ENCODE peak calls at places on chromosomes 5 and 9, in five cellular contexts. D is HCT116, P is hepatocyte, Z is IMR-90, K is neuronal stem cell. I is an unnamed sample.

GRCh38 chr9:127555830-127556820 is 56.0 kb upstream of the STXBP1 start:
- DNase-seq in D (peak; percentile 80), P (peak; percentile 80), Z (peak; percentile 96), K (no peak), I (no peak)

GRCh38 chr5:92884464-92884863 is 696.6 kb downstream of the NR2F1-AS1 start:
- DNase-seq in D (no peak), P (no peak), Z (no peak), K (no peak), I (no peak)

GRCh38 chr5:159678800-159679392 is 237.4 kb upstream of the ADRA1B start:
- DNase-seq in D (no peak), P (no peak), Z (no peak), K (no peak), I (no peak)

GRCh38 chr9:36140086-36141084 is 3.9 kb downstream of the GLIPR2 start:
- DNase-seq in D (no peak), P (no peak), Z (no peak), K (no peak), I (no peak)

GRCh38 chr5:143471041-143471509 is 67.6 kb upstream of the NR3C1 start:
- DNase-seq in D (no peak), P (no peak), Z (peak; percentile 90), K (no peak), I (no peak)

GRCh38 chr9:89579741-89580395 is 24.9 kb upstream of the GADD45G start:
- DNase-seq in D (no peak), P (no peak), Z (no peak), K (no peak), I (no peak)

GRCh38 chr5:120388016-120388781 is 75.9 kb upstream of the PRR16 start:
- DNase-seq in D (no peak), P (no peak), Z (peak; percentile 95), K (no peak), I (no peak)

GRCh38 chr9:76116913-76117312 is 226.4 kb downstream of the PCSK5 start:
- DNase-seq in D (no peak), P (no peak), Z (no peak), K (no peak), I (no peak)

GRCh38 chr9:91428927-91429351 is 5.3 kb upstream of the NFIL3 start:
- DNase-seq in D (no peak), P (peak; percentile 18), Z (peak; percentile 86), K (no peak), I (no peak)

GRCh38 chr5:179432547-179432946 is 87.3 kb upstream of the ADAMTS2 start:
- DNase-seq in D (no peak), P (no peak), Z (no peak), K (no peak), I (no peak)

GRCh38 chr5:60649288-60649917 is 50.6 kb downstream of the DEPDC1B start:
- DNase-seq in D (peak; percentile 33), P (peak; percentile 62), Z (peak; percentile 51), K (no peak), I (peak; percentile 68)

GRCh38 chr9:38343552-38343951 is 49.0 kb upstream of the ALDH1B1 start:
- DNase-seq in D (no peak), P (no peak), Z (no peak), K (no peak), I (no peak)

GRCh38 chr9:110990481-110990880 is 47.8 kb downstream of the LPAR1 start:
- DNase-seq in D (no peak), P (no peak), Z (no peak), K (no peak), I (no peak)

GRCh38 chr5:16548115-16548514 is 68.7 kb downstream of the RETREG1 start:
- DNase-seq in D (no peak), P (no peak), Z (no peak), K (no peak), I (no peak)

GRCh38 chr5:36602711-36603321 is 3.6 kb upstream of the SLC1A3 start:
- DNase-seq in D (peak; percentile 10), P (no peak), Z (no peak), K (no peak), I (no peak)

DNA sequence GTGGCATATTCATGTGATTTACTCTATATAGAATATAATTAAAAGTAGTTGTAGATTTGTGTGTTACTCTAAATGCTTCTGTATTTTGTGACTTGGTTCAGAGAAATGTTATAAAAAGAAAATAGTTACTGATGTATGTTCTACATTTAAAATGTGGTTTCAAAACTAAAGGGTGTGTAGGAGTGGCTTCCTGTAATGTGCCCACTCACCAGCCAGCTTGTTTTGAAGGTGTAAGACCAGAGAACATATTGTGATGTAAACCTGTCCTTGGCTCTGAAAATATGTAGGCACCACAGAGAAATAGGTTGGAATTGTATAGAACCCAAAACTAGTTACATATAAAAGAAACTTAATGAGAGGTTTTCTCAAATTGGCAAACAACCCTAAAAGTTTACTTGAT is 51.2 kb upstream of the ARRDC3 start:
- DNase-seq in D (no peak), P (no peak), Z (no peak), K (no peak), I (no peak)
- H3K4me2 ChIP-seq in D (no peak overlapping the region), P (no peak overlapping the region), Z (no peak overlapping the region), K (no peak overlapping the region), I (no peak overlapping the region)

GRCh38 chr5:72776684-72777083 is 39.8 kb upstream of the TNPO1 start:
- DNase-seq in D (no peak), P (no peak), Z (no peak), K (no peak), I (no peak)
- H3K9me3 ChIP-seq in D (peaks cover 3% of the 10 kb centered on the region), P (peaks cover 14% of the 10 kb centered on the region), Z (peaks cover 6% of the 10 kb centered on the region), K (peaks cover 3% of the 10 kb centered on the region), I (peaks cover 16% of the 10 kb centered on the region)

GRCh38 chr9:83424831-83425230 is 113.4 kb downstream of the FRMD3 start:
- DNase-seq in D (no peak), P (no peak), Z (no peak), K (no peak), I (no peak)
- H3K4me2 ChIP-seq in D (no peak overlapping the region), P (peak overlapping the region; percentile 54), Z (no peak overlapping the region), K (no peak overlapping the region), I (no peak overlapping the region)

DNA sequence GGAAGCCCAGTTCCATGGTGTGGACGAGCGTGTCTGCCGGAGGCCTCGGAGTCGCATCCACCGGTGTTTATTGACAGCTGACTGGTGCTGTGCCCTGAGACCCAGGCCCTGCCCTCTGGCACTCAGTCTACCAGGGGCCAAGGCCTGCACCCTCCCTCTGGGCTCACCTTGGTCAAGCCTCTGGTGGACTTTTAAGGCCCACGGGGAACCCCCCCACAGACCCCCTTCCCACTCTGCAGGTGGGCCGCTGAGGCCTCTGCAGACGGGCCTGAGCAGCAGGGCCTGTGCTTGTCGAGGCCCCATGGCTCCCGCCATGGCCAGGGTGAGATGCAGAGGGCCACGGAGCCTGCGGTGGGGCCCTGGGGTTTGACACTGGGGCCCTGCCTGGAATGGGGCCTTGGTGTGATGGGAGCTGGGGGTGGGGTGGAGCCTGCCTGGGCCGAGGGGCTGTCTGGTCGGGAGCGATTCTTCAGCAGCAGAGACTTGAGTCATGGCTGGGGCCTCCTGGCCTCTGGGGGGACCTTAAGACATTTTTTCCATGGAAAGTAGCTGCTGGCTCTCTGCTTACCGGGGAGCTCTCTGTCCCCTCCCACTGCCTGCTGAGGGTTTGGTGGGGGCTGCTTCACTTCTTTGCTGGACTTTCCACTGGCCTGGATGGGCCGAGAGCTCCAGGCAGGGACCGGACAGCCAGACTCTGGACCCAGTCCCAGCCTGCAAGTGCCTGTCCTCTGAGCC is 132.0 kb downstream of the RXRA start:
- DNase-seq in D (no peak), P (peak; percentile 74), Z (peak; percentile 55), K (no peak), I (no peak)
- H3K9me3 ChIP-seq in D (no peaks in the 10 kb centered on the region), P (no peaks in the 10 kb centered on the region), Z (peaks cover 5% of the 10 kb centered on the region), K (no peaks in the 10 kb centered on the region), I (no peaks in the 10 kb centered on the region)

GRCh38 chr9:131738293-131738692 is 1.6 kb downstream of the RAPGEF1 start:
- DNase-seq in D (no peak), P (no peak), Z (no peak), K (no peak), I (peak; percentile 65)
- H3K4me2 ChIP-seq in D (peak overlapping the region; percentile 82), P (peak overlapping the region; percentile 98), Z (peak overlapping the region; percentile 7), K (no peak overlapping the region), I (peak overlapping the region; percentile 97)

GRCh38 chr9:74245871-74246552 is 251.1 kb upstream of the RORB start:
- DNase-seq in D (no peak), P (no peak), Z (no peak), K (no peak), I (no peak)
- H3K9me3 ChIP-seq in D (no peaks in the 10 kb centered on the region), P (no peaks in the 10 kb centered on the region), Z (no peaks in the 10 kb centered on the region), K (no peaks in the 10 kb centered on the region), I (peaks cover 16% of the 10 kb centered on the region)

GRCh38 chr5:68225188-68225910 is 9.8 kb downstream of the PIK3R1 start:
- DNase-seq in D (no peak), P (peak; percentile 42), Z (peak; percentile 87), K (no peak), I (no peak)
- H3K4me2 ChIP-seq in D (no peak overlapping the region), P (peak overlapping the region; percentile 68), Z (peak overlapping the region; percentile 63), K (no peak overlapping the region), I (no peak overlapping the region)

GRCh38 chr9:8266861-8267260 is 467.3 kb upstream of the DMAC1 start:
- DNase-seq in D (no peak), P (no peak), Z (no peak), K (no peak), I (no peak)

GRCh38 chr9:8268216-8268878 is 468.8 kb upstream of the DMAC1 start:
- DNase-seq in D (no peak), P (no peak), Z (no peak), K (no peak), I (no peak)

GRCh38 chr9:8268881-8269280 is 469.3 kb upstream of the DMAC1 start:
- DNase-seq in D (no peak), P (no peak), Z (no peak), K (no peak), I (no peak)

GRCh38 chr9:8270235-8270634 is 470.7 kb upstream of the DMAC1 start:
- DNase-seq in D (no peak), P (peak; percentile 12), Z (no peak), K (no peak), I (no peak)
- H3K9me3 ChIP-seq in D (peaks cover 12% of the 10 kb centered on the region), P (no peaks in the 10 kb centered on the region), Z (no peaks in the 10 kb centered on the region), K (no peaks in the 10 kb centered on the region), I (no peaks in the 10 kb centered on the region)

DNA sequence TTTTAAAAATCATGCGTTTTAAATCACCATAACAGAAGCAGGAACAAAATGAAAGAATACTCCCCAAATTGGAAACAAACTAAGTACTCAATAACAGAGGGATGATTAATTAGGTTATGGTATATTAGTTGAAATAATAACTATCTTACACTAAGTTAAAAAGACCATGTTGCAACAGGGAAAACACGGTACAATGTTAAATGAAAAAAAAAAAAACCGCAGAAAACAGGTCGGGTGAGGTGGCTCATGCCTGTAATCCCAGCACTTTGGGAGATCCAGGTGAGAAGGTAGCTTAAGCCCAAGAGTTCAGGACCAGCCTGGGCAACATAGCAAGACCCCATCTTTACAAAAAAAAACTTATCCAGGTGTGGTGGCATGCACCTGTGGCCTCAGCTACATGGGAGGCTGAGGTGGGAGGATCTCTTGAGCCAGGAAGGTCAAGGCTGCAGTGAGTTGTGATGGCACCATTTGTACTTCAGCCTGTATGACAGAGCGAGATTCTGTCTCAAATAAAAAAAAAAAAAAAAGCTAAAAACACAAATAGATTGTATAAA is 2.4 kb upstream of the PTPN3 start:
- DNase-seq in D (no peak), P (no peak), Z (no peak), K (no peak), I (no peak)
- H3K4me2 ChIP-seq in D (peak overlapping the region; percentile 78), P (peak overlapping the region; percentile 81), Z (no peak overlapping the region), K (no peak overlapping the region), I (no peak overlapping the region)